ENCODE peak calls at places on chromosomes 4 and X, in eight cellular contexts. W is progenitor cell of endocrine pancreas, N is uterus, T is Calu3, G is AG09309, Q is A549, R is activated B cell treated with CpG ODN at 0.5 μM for 24 hours, B is memory B cell. P is an unnamed sample.

GRCh38 chr4:80112236-80112635 is 39.2 kb upstream of the ANTXR2 start:
- DNase-seq in W (no peak), N (peak; percentile 21), T (no peak), G (peak; percentile 37), Q (no peak), R (no peak), B (no peak), P (no peak)

GRCh38 chr4:28772066-28772465 is 1911.4 kb downstream of the STIM2 start:
- DNase-seq in W (no peak), N (no peak), T (no peak), G (peak; percentile 23), Q (no peak), R (no peak), B (no peak), P (no peak)

GRCh38 chr4:104524591-104524990 is 29.9 kb upstream of the CXXC4 start:
- DNase-seq in W (no peak), N (no peak), T (no peak), G (no peak), Q (no peak), R (no peak), B (no peak), P (no peak)

GRCh38 chr4:161252520-161253141 is 911.2 kb downstream of the FSTL5 start:
- DNase-seq in W (no peak), N (no peak), T (peak; percentile 10), G (no peak), Q (peak; percentile 11), R (no peak), B (no peak), P (no peak)

GRCh38 chr4:185039508-185040273 is 21.4 kb downstream of the HELT start:
- DNase-seq in W (no peak), N (peak; percentile 35), T (peak; percentile 61), G (peak; percentile 10), Q (peak; percentile 66), R (no peak), B (peak; percentile 60), P (no peak)

GRCh38 chrX:103791233-103791632 is 14.6 kb downstream of the PLP1 start:
- DNase-seq in W (no peak), N (no peak), T (no peak), G (no peak), Q (no peak), R (no peak), B (no peak), P (no peak)

GRCh38 chr4:8035371-8035780 is 95.7 kb upstream of the AFAP1 start:
- DNase-seq in W (no peak), N (no peak), T (no peak), G (peak; percentile 51), Q (no peak), R (no peak), B (no peak), P (no peak)

GRCh38 chr4:146029147-146029546 is 90.5 kb upstream of the ZNF827 start:
- DNase-seq in W (no peak), N (no peak), T (no peak), G (peak; percentile 33), Q (no peak), R (no peak), B (no peak), P (no peak)

GRCh38 chrX:96564595-96564994 is 120.0 kb upstream of the DIAPH2 start:
- DNase-seq in W (no peak), N (no peak), T (no peak), G (no peak), Q (no peak), R (no peak), B (no peak), P (no peak)

GRCh38 chr4:751676-752075 is 46.0 kb downstream of the PCGF3 start:
- DNase-seq in W (no peak), N (no peak), T (no peak), G (no peak), Q (no peak), R (no peak), B (no peak), P (no peak)

GRCh38 chr4:143163618-143164017 is 21.1 kb upstream of the USP38 start:
- DNase-seq in W (no peak), N (no peak), T (no peak), G (no peak), Q (no peak), R (no peak), B (no peak), P (no peak)

GRCh38 chr4:16195209-16195608 is 31.1 kb downstream of the TAPT1 start:
- DNase-seq in W (no peak), N (no peak), T (no peak), G (no peak), Q (no peak), R (no peak), B (no peak), P (no peak)

GRCh38 chrX:47206316-47206715 is 12.2 kb upstream of the CDK16 start:
- DNase-seq in W (no peak), N (no peak), T (no peak), G (no peak), Q (no peak), R (no peak), B (no peak), P (no peak)

GRCh38 chrX:118631586-118631985 is 95.8 kb upstream of the IL13RA1 start:
- DNase-seq in W (no peak), N (no peak), T (no peak), G (no peak), Q (no peak), R (no peak), B (peak; percentile 3), P (no peak)

GRCh38 chr4:52420330-52420729 is 238.8 kb downstream of the USP46 start:
- DNase-seq in W (no peak), N (no peak), T (no peak), G (no peak), Q (no peak), R (no peak), B (no peak), P (no peak)

GRCh38 chr4:55037728-55038127 is 87.7 kb downstream of the KDR start:
- DNase-seq in W (no peak), N (no peak), T (no peak), G (no peak), Q (no peak), R (no peak), B (no peak), P (no peak)

GRCh38 chr4:150308824-150309472 is 230.7 kb downstream of the DCLK2 start:
- DNase-seq in W (no peak), N (no peak), T (no peak), G (no peak), Q (no peak), R (no peak), B (no peak), P (no peak)

GRCh38 chr4:25953740-25954139 is 39.7 kb downstream of the SMIM20 start:
- DNase-seq in W (no peak), N (no peak), T (no peak), G (no peak), Q (peak; percentile 3), R (no peak), B (no peak), P (no peak)

GRCh38 chr4:76562161-76562560 is 127.1 kb downstream of the SHROOM3 start:
- DNase-seq in W (no peak), N (no peak), T (no peak), G (no peak), Q (no peak), R (no peak), B (no peak), P (no peak)

GRCh38 chr4:183722738-183723560 is 63.9 kb downstream of the TRAPPC11 start:
- DNase-seq in W (peak; percentile 68), N (peak; percentile 45), T (peak; percentile 87), G (no peak), Q (no peak), R (peak; percentile 34), B (peak; percentile 58), P (peak; percentile 76)

GRCh38 chr4:123546661-123547060 is 150.1 kb downstream of the SPRY1 start:
- DNase-seq in W (no peak), N (no peak), T (peak; percentile 12), G (no peak), Q (no peak), R (no peak), B (no peak), P (no peak)

P was measured in sciatic nerve.